ENCODE peak calls at places on chromosomes 12 and 14, in nine cellular contexts. L is A549, P is fibroblast of lung, V is IMR-90, S is GM23248, D is PC-9, M is hepatocyte, X is PC-3, I is K562. N is an unnamed sample.

GRCh38 chr14:104326848-104327247 is 188.5 kb downstream of the KIF26A start:
- DNase-seq in I (no peak), M (no peak), P (no peak), L (no peak), D (no peak), X (no peak), S (no peak), V (no peak), N (peak; percentile 39)

GRCh38 chr12:110872100-110872499 is 25.3 kb downstream of the CCDC63 start:
- DNase-seq in V (no peak), L (no peak), I (no peak), S (no peak), D (no peak), M (no peak), P (no peak), X (peak; percentile 20), N (no peak)

GRCh38 chr14:25150934-25151790 is 101.2 kb upstream of the STXBP6 start:
- DNase-seq in L (peak; percentile 10), S (peak; percentile 84), D (peak; percentile 38), X (peak; percentile 52), P (peak; percentile 77), V (peak; percentile 71), M (peak; percentile 73), I (peak; percentile 18), N (peak; percentile 44)

GRCh38 chr12:84718901-84719300 is 193.7 kb downstream of the SLC6A15 start:
- DNase-seq in I (no peak), V (no peak), D (no peak), P (no peak), S (no peak), L (no peak), X (no peak), M (no peak), N (no peak)

GRCh38 chr14:101573289-101573688 is 12.0 kb downstream of the DIO3 start:
- DNase-seq in P (no peak), S (no peak), L (no peak), D (no peak), M (no peak), X (no peak), V (no peak), I (no peak), N (peak; percentile 5)

GRCh38 chr12:123807670-123808069 is 45.6 kb downstream of the DNAH10 start:
- DNase-seq in D (no peak), P (peak; percentile 19), V (no peak), L (no peak), M (peak; percentile 15), X (no peak), I (no peak), S (no peak), N (no peak)

GRCh38 chr12:645563-646071 is 17.6 kb downstream of the NINJ2 start:
- DNase-seq in P (peak; percentile 63), D (no peak), S (peak; percentile 88), I (peak; percentile 61), V (peak; percentile 62), M (no peak), X (peak; percentile 46), L (no peak), N (peak; percentile 92)

GRCh38 chr14:73227812-73228781 is 9.2 kb upstream of the PAPLN start:
- DNase-seq in D (peak; percentile 43), I (peak; percentile 5), S (peak; percentile 86), P (peak; percentile 94), M (peak; percentile 74), L (peak; percentile 92), X (peak; percentile 97), V (peak; percentile 95), N (peak; percentile 90)

GRCh38 chr14:103626150-103626850 is 2.7 kb upstream of the KLC1 start:
- DNase-seq in V (no peak), M (no peak), I (no peak), P (no peak), S (peak; percentile 10), L (no peak), D (peak; percentile 67), X (no peak), N (no peak)

GRCh38 chr14:35234007-35234406 is 58.2 kb upstream of the PSMA6 start:
- DNase-seq in P (no peak), X (no peak), D (no peak), I (no peak), L (no peak), M (no peak), S (peak; percentile 56), V (peak; percentile 54), N (no peak)

GRCh38 chr14:78637903-78638302 is 467.7 kb downstream of the NRXN3 start:
- DNase-seq in D (no peak), I (no peak), L (no peak), V (no peak), X (no peak), M (no peak), S (no peak), P (no peak), N (no peak)

GRCh38 chr14:105411985-105412767 is 7.5 kb upstream of the MTA1 start:
- DNase-seq in X (no peak), S (no peak), V (no peak), I (no peak), D (no peak), L (no peak), P (no peak), M (no peak), N (peak; percentile 91)

GRCh38 chr12:1056390-1056789 is 65.4 kb downstream of the ERC1 start:
- DNase-seq in P (no peak), V (no peak), X (no peak), D (no peak), L (no peak), I (no peak), S (no peak), M (no peak), N (no peak)

GRCh38 chr14:56811596-56812363 is 1.5 kb upstream of the OTX2 start:
- DNase-seq in X (no peak), P (no peak), M (no peak), L (no peak), S (no peak), I (no peak), V (no peak), D (no peak), N (no peak)

GRCh38 chr14:56810850-56811595 is 744 bp upstream of the OTX2 start:
- DNase-seq in D (no peak), M (no peak), P (no peak), L (no peak), V (no peak), X (no peak), S (no peak), I (no peak), N (no peak)

GRCh38 chr14:56809262-56810215 is 740 bp downstream of the OTX2 start:
- DNase-seq in D (no peak), M (no peak), X (no peak), P (no peak), V (no peak), S (no peak), L (no peak), I (no peak), N (no peak)

GRCh38 chr14:56808314-56809201 is 1.7 kb downstream of the OTX2 start:
- DNase-seq in L (no peak), X (no peak), M (peak; percentile 11), V (no peak), S (no peak), P (no peak), I (no peak), D (no peak), N (no peak)

DNA sequence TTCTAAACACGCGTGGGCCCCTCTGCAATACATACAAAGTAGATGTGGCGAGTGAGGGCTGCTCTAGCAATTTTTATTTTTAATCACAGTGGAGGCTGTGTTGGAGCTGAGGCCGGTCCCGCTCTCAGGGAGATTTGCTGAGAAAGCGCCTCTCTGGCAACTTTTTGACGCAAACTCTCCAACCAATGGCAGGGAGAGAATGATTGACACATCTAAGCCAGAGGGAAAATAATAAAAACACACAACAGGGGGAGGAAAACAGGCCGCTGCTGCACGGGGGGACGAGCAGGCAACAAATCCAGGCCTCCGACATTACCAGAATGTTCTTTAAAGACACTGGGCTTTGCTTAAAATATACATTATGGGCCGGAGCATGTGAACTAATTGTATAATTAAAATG is at the start of gene OTX2:
- DNase-seq in V (no peak), P (no peak), S (no peak), M (no peak), I (no peak), L (no peak), D (no peak), X (no peak), N (no peak)
- H3K4me3 ChIP-seq in V (no peak within 1 kb of the TSS), P (no peak within 1 kb of the TSS), S (no peak within 1 kb of the TSS), M (no peak within 1 kb of the TSS), I (no peak within 1 kb of the TSS), L (no peak within 1 kb of the TSS), D (no peak within 1 kb of the TSS), X (no peak within 1 kb of the TSS), N (no peak within 1 kb of the TSS)

GRCh38 chr14:76312821-76313220 is 63.1 kb upstream of the ESRRB start:
- DNase-seq in D (no peak), M (no peak), L (no peak), I (no peak), P (no peak), V (no peak), S (no peak), X (no peak), N (no peak)
- H3K4me2 ChIP-seq in D (no peak overlapping the region), M (no peak overlapping the region), L (no peak overlapping the region), I (no peak overlapping the region), P (no peak overlapping the region), V (no peak overlapping the region), S (no peak overlapping the region), X (no peak overlapping the region), N (no peak overlapping the region)

GRCh38 chr12:31557707-31558106 is 33.2 kb downstream of the DENND5B start:
- DNase-seq in M (no peak), D (no peak), I (no peak), V (no peak), S (no peak), X (no peak), P (no peak), L (no peak), N (no peak)

GRCh38 chr12:31562594-31563328 is 28.2 kb downstream of the DENND5B start:
- DNase-seq in V (no peak), M (no peak), P (no peak), S (no peak), I (no peak), X (no peak), L (no peak), D (no peak), N (no peak)

GRCh38 chr12:31558521-31558920 is 32.4 kb downstream of the DENND5B start:
- DNase-seq in M (no peak), P (peak; percentile 74), I (no peak), D (no peak), X (peak; percentile 36), V (peak; percentile 78), S (peak; percentile 73), L (no peak), N (peak; percentile 64)

DNA sequence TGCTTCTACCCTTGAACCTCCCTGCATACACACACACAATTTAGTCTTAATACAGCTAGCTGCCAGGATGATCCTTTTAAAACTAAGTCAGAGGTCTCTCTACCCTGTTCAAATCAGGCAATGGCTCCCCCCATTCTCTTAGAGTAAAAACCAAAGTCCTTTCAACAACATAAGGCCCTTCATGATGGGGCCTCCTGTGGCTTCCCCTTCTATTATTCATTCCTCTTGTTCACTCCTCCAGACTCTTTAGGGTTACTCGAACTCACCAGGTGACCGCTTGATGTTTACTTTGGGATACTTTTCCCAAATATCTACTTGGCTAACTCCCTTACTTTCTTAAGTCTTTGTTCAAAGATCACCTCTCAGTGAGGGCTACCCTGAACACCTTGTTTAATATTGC is 30.4 kb downstream of the DENND5B start:
- DNase-seq in S (no peak), D (no peak), P (no peak), X (no peak), L (no peak), M (no peak), I (no peak), V (no peak), N (no peak)
- H3K4me3 ChIP-seq in S (no peak overlapping the region), D (no peak overlapping the region), P (no peak overlapping the region), X (no peak overlapping the region), L (no peak overlapping the region), M (no peak overlapping the region), I (no peak overlapping the region), V (no peak overlapping the region), N (no peak overlapping the region)

GRCh38 chr14:44896275-44897040 is 65.3 kb downstream of the KLHL28 start:
- DNase-seq in L (no peak), X (no peak), M (no peak), S (no peak), D (no peak), P (no peak), V (no peak), I (no peak), N (no peak)
- H3K4me2 ChIP-seq in L (peak overlapping the region; percentile 54), X (peak overlapping the region; percentile 56), M (peak overlapping the region; percentile 49), S (peak overlapping the region; percentile 66), D (peak overlapping the region; percentile 78), P (peak overlapping the region; percentile 54), V (peak overlapping the region; percentile 60), I (peak overlapping the region; percentile 5), N (peak overlapping the region; percentile 59)